ENCODE peak calls at places on chromosomes 13 and 19, in six cellular contexts. F, N, J, S, I and Q are unnamed samples.

GRCh38 chr19:40702337-40703012 is 12.0 kb upstream of the NUMBL start:
- DNase-seq in N (no peak), F (peak; percentile 66), I (no peak), S (peak; percentile 45), J (no peak), Q (no peak)

GRCh38 chr13:29210676-29211075 is 384.8 kb downstream of the SLC7A1 start:
- DNase-seq in J (no peak), I (no peak), S (no peak), F (no peak), N (no peak), Q (no peak)

GRCh38 chr19:19652482-19653295 is 9.2 kb upstream of the GMIP start:
- DNase-seq in I (no peak), J (no peak), F (no peak), N (no peak), S (peak; percentile 21), Q (no peak)

GRCh38 chr19:6020166-6020967 is 42.4 kb upstream of the RANBP3 start:
- DNase-seq in I (no peak), S (peak; percentile 50), J (no peak), F (no peak), N (peak; percentile 43), Q (peak; percentile 34)

GRCh38 chr19:49338691-49339363 is 3.6 kb downstream of the CD37 start:
- DNase-seq in N (peak; percentile 97), J (no peak), S (peak; percentile 65), I (no peak), F (peak; percentile 75), Q (peak; percentile 57)

GRCh38 chr19:3632739-3633558 is 6.4 kb upstream of the CACTIN start:
- DNase-seq in J (no peak), I (no peak), S (no peak), N (no peak), F (no peak), Q (no peak)

GRCh38 chr13:111042661-111043226 is 72.4 kb upstream of the ARHGEF7 start:
- DNase-seq in N (no peak), F (no peak), I (no peak), S (no peak), J (no peak), Q (no peak)

GRCh38 chr19:18507021-18507726 is 14.7 kb downstream of the ELL start:
- DNase-seq in I (no peak), S (no peak), F (peak; percentile 65), J (no peak), N (no peak), Q (peak; percentile 55)

GRCh38 chr19:42324655-42325307 is 654 bp upstream of the MEGF8 start:
- DNase-seq in I (no peak), J (no peak), N (peak; percentile 29), S (no peak), F (no peak), Q (no peak)

GRCh38 chr19:13428352-13428751 is 77.9 kb downstream of the CACNA1A start:
- DNase-seq in I (no peak), S (peak; percentile 58), N (no peak), J (peak; percentile 28), F (no peak), Q (no peak)

GRCh38 chr19:52603558-52604207 is 33.6 kb downstream of the ZNF701 start:
- DNase-seq in I (no peak), J (no peak), N (no peak), F (no peak), S (peak; percentile 76), Q (no peak)

GRCh38 chr13:74771964-74772363 is 637.8 kb upstream of the KLF12 start:
- DNase-seq in N (no peak), I (no peak), F (no peak), J (no peak), S (peak; percentile 77), Q (no peak)

GRCh38 chr13:48155850-48156249 is 60.9 kb upstream of the MED4 start:
- DNase-seq in I (no peak), S (peak; percentile 69), N (no peak), J (peak; percentile 38), F (no peak), Q (no peak)
- H3K4me1 ChIP-seq in I (peaks cover 75% of the 10 kb centered on the region), S (no peaks in the 10 kb centered on the region), N (peaks cover 11% of the 10 kb centered on the region), J (peaks cover 36% of the 10 kb centered on the region), F (peaks cover 5% of the 10 kb centered on the region), Q (no peaks in the 10 kb centered on the region)

GRCh38 chr19:38331728-38332127 is 3.9 kb upstream of the CATSPERG start:
- DNase-seq in I (no peak), S (no peak), J (no peak), N (no peak), F (no peak), Q (no peak)
- H3K27ac ChIP-seq in I (no peak overlapping the region), S (no peak overlapping the region), J (no peak overlapping the region), N (no peak overlapping the region), F (no peak overlapping the region), Q (no peak overlapping the region)

GRCh38 chr13:107867701-107868661 is 347.4 kb downstream of the LIG4 start:
- DNase-seq in I (no peak), F (no peak), J (no peak), S (peak; percentile 52), N (peak; percentile 22), Q (no peak)
- TF ChIP-seq CTCF in I (no peak), F (peak; percentile 20), J (no peak), S (peak; percentile 59), N (peak; percentile 37), Q (no peak)

GRCh38 chr13:107765724-107766436 is 449.5 kb downstream of the LIG4 start:
- DNase-seq in J (no peak), I (no peak), N (no peak), S (no peak), F (no peak), Q (no peak)
- H3K4me1 ChIP-seq in J (no peaks in the 10 kb centered on the region), I (no peaks in the 10 kb centered on the region), N (no peaks in the 10 kb centered on the region), S (no peaks in the 10 kb centered on the region), F (no peaks in the 10 kb centered on the region), Q (no peaks in the 10 kb centered on the region)

GRCh38 chr19:10143700-10144099 is 24.0 kb upstream of the EIF3G start:
- DNase-seq in S (no peak), N (no peak), J (no peak), I (no peak), F (no peak), Q (no peak)
- H3K27ac ChIP-seq in S (no peak overlapping the region), N (no peak overlapping the region), J (no peak overlapping the region), I (peak overlapping the region; percentile 80), F (no peak overlapping the region), Q (no peak overlapping the region)

DNA sequence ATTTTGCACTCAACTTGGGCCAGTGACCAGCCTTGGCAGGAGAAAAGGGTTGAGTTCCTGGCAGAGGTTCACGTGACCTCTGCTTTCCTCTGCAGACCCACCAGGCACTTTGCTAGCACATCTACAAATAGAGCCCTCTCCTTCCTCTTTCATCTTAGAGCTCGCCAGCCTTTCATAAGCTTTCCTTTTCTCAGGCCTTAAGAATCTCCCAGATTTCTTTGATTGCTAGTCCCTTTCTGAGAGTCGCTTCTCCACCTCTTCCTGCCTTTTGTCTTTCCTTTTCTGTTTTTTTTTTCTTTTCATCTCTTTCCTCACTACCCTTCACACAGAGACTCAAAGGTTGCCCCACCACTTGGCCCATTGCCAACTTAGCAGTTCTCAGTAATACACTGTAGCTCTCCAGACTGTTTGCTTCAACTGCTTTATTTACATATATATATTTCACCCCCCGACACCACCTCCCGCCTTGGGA is 375.7 kb upstream of the SPRY2 start:
- DNase-seq in F (no peak), I (no peak), S (peak; percentile 83), N (no peak), J (no peak), Q (peak; percentile 57)
- TF ChIP-seq CTCF in F (no peak), I (no peak), S (no peak), N (no peak), J (no peak), Q (no peak)